ENCODE peak calls at places on chromosomes 13 and 19, in seven cellular contexts. One of them, this sample, is unnamed.
A peak's percentile ranks its signal among the peaks of the same experiment; 100 is the strongest.

GRCh38 chr19:28553005-28553404 is 659.9 kb downstream of the UQCRFS1 start:
- DNase-seq in SJCRH30: no peak
- DNase-seq in RWPE1: no peak
- DNase-seq in hepatic stellate cell: no peak
- DNase-seq in stimulated activated CD8-positive, alpha-beta memory T cell treated with anti-CD3 and anti-CD28 coated beads, Interleukin-2, amount 100 ng/mL, for 1 hour: no peak
- DNase-seq in NCI-H1436: no peak
- DNase-seq in GM03348: no peak
- DNase-seq in this sample: no peak

GRCh38 chr13:33217256-33217655 is 68.3 kb downstream of the STARD13 start:
- DNase-seq in GM03348: no peak
- DNase-seq in RWPE1: no peak
- DNase-seq in stimulated activated CD8-positive, alpha-beta memory T cell treated with anti-CD3 and anti-CD28 coated beads, Interleukin-2, amount 100 ng/mL, for 1 hour: no peak
- DNase-seq in NCI-H1436: no peak
- DNase-seq in SJCRH30: no peak
- DNase-seq in hepatic stellate cell: no peak
- DNase-seq in this sample: no peak

GRCh38 chr19:22945560-22945959 is 57.4 kb downstream of the ZNF728 start:
- DNase-seq in GM03348: no peak
- DNase-seq in hepatic stellate cell: no peak
- DNase-seq in SJCRH30: peak; percentile 32
- DNase-seq in RWPE1: no peak
- DNase-seq in NCI-H1436: peak; percentile 4
- DNase-seq in stimulated activated CD8-positive, alpha-beta memory T cell treated with anti-CD3 and anti-CD28 coated beads, Interleukin-2, amount 100 ng/mL, for 1 hour: no peak
- DNase-seq in this sample: no peak

GRCh38 chr19:22335716-22336115 is 49.5 kb downstream of the ZNF729 start:
- DNase-seq in NCI-H1436: no peak
- DNase-seq in stimulated activated CD8-positive, alpha-beta memory T cell treated with anti-CD3 and anti-CD28 coated beads, Interleukin-2, amount 100 ng/mL, for 1 hour: no peak
- DNase-seq in hepatic stellate cell: no peak
- DNase-seq in GM03348: no peak
- DNase-seq in SJCRH30: no peak
- DNase-seq in RWPE1: no peak
- DNase-seq in this sample: no peak

GRCh38 chr13:96238861-96239260 is 149.0 kb downstream of the HS6ST3 start:
- DNase-seq in RWPE1: no peak
- DNase-seq in SJCRH30: no peak
- DNase-seq in NCI-H1436: peak; percentile 29
- DNase-seq in GM03348: no peak
- DNase-seq in stimulated activated CD8-positive, alpha-beta memory T cell treated with anti-CD3 and anti-CD28 coated beads, Interleukin-2, amount 100 ng/mL, for 1 hour: no peak
- DNase-seq in hepatic stellate cell: no peak
- DNase-seq in this sample: no peak

GRCh38 chr13:20400774-20401173 is 124.9 kb downstream of the CRYL1 start:
- DNase-seq in NCI-H1436: no peak
- DNase-seq in GM03348: peak; percentile 60
- DNase-seq in SJCRH30: no peak
- DNase-seq in stimulated activated CD8-positive, alpha-beta memory T cell treated with anti-CD3 and anti-CD28 coated beads, Interleukin-2, amount 100 ng/mL, for 1 hour: no peak
- DNase-seq in RWPE1: peak; percentile 30
- DNase-seq in hepatic stellate cell: no peak
- DNase-seq in this sample: no peak

GRCh38 chr13:44432595-44432994 is 59.0 kb downstream of the SERP2 start:
- DNase-seq in NCI-H1436: no peak
- DNase-seq in SJCRH30: no peak
- DNase-seq in stimulated activated CD8-positive, alpha-beta memory T cell treated with anti-CD3 and anti-CD28 coated beads, Interleukin-2, amount 100 ng/mL, for 1 hour: no peak
- DNase-seq in GM03348: no peak
- DNase-seq in hepatic stellate cell: no peak
- DNase-seq in RWPE1: no peak
- DNase-seq in this sample: no peak

GRCh38 chr13:77800219-77800618 is 102.7 kb downstream of the SLAIN1 start:
- DNase-seq in RWPE1: no peak
- DNase-seq in hepatic stellate cell: no peak
- DNase-seq in GM03348: peak; percentile 20
- DNase-seq in stimulated activated CD8-positive, alpha-beta memory T cell treated with anti-CD3 and anti-CD28 coated beads, Interleukin-2, amount 100 ng/mL, for 1 hour: no peak
- DNase-seq in NCI-H1436: no peak
- DNase-seq in SJCRH30: no peak
- DNase-seq in this sample: no peak

GRCh38 chr13:41458187-41458938 is 1.0 kb downstream of the RGCC start:
- DNase-seq in hepatic stellate cell: peak; percentile 29
- DNase-seq in RWPE1: no peak
- DNase-seq in GM03348: peak; percentile 41
- DNase-seq in stimulated activated CD8-positive, alpha-beta memory T cell treated with anti-CD3 and anti-CD28 coated beads, Interleukin-2, amount 100 ng/mL, for 1 hour: no peak
- DNase-seq in SJCRH30: no peak
- DNase-seq in NCI-H1436: no peak
- DNase-seq in this sample: peak; percentile 12

GRCh38 chr13:112446347-112446861 is 70.2 kb downstream of the SPACA7 start:
- DNase-seq in stimulated activated CD8-positive, alpha-beta memory T cell treated with anti-CD3 and anti-CD28 coated beads, Interleukin-2, amount 100 ng/mL, for 1 hour: no peak
- DNase-seq in GM03348: no peak
- DNase-seq in NCI-H1436: no peak
- DNase-seq in SJCRH30: no peak
- DNase-seq in RWPE1: no peak
- DNase-seq in hepatic stellate cell: no peak
- DNase-seq in this sample: no peak

GRCh38 chr19:49106648-49107135 is 7.5 kb upstream of the LIN7B start:
- DNase-seq in stimulated activated CD8-positive, alpha-beta memory T cell treated with anti-CD3 and anti-CD28 coated beads, Interleukin-2, amount 100 ng/mL, for 1 hour: peak; percentile 24
- DNase-seq in NCI-H1436: no peak
- DNase-seq in hepatic stellate cell: peak; percentile 44
- DNase-seq in SJCRH30: no peak
- DNase-seq in RWPE1: no peak
- DNase-seq in GM03348: peak; percentile 52
- DNase-seq in this sample: no peak

GRCh38 chr19:29741776-29742175 is 26.7 kb upstream of the C19orf12 start:
- DNase-seq in RWPE1: no peak
- DNase-seq in SJCRH30: no peak
- DNase-seq in stimulated activated CD8-positive, alpha-beta memory T cell treated with anti-CD3 and anti-CD28 coated beads, Interleukin-2, amount 100 ng/mL, for 1 hour: no peak
- DNase-seq in hepatic stellate cell: no peak
- DNase-seq in GM03348: no peak
- DNase-seq in NCI-H1436: peak; percentile 52
- DNase-seq in this sample: no peak

GRCh38 chr19:45403781-45404556 is 900 bp downstream of the PPP1R13L start:
- DNase-seq in RWPE1: peak; percentile 68
- DNase-seq in hepatic stellate cell: no peak
- DNase-seq in stimulated activated CD8-positive, alpha-beta memory T cell treated with anti-CD3 and anti-CD28 coated beads, Interleukin-2, amount 100 ng/mL, for 1 hour: no peak
- DNase-seq in SJCRH30: no peak
- DNase-seq in GM03348: peak; percentile 74
- DNase-seq in NCI-H1436: peak; percentile 54
- DNase-seq in this sample: no peak

This sample was measured in esophagus squamous epithelium.